ENCODE peak calls at places on chromosomes 11 and 22, in eight cellular contexts. Z is iris pigment epithelial cell; U is BE2C; E is H7; H is activated CD4-positive, alpha-beta T cell treated with anti-CD3 and anti-CD28 coated beads, Interleukin-2, amount 50 U/mL, for 4 hours; F is BJ; M is HTR-8/SVneo; O is cerebellar cortex. Y is an unnamed sample.

GRCh38 chr11:554824-555499 is 5.6 kb downstream of the LMNTD2 start:
- DNase-seq in E (peak), H (peak), M (peak), F (no peak), Z (peak), U (peak), O (peak), Y (peak)

GRCh38 chr22:45077286-45077685 is 67.5 kb upstream of the PHF21B start:
- DNase-seq in F (no peak), E (no peak), U (no peak), O (no peak), Z (no peak), H (no peak), M (no peak), Y (no peak)

GRCh38 chr11:125082611-125083311 is 19.7 kb downstream of the SLC37A2 start:
- DNase-seq in Z (peak), M (peak), F (peak), E (peak), U (no peak), H (no peak), O (no peak), Y (no peak)

GRCh38 chr11:32382339-32383049 is 52.8 kb downstream of the WT1 start:
- DNase-seq in O (no peak), Z (no peak), U (no peak), F (no peak), M (no peak), E (no peak), H (no peak), Y (no peak)

GRCh38 chr11:35919244-35919643 is 24.6 kb upstream of the LDLRAD3 start:
- DNase-seq in O (peak), M (no peak), Z (peak), H (no peak), E (no peak), F (no peak), U (no peak), Y (no peak)

GRCh38 chr11:44774131-44774530 is 47.4 kb downstream of the TSPAN18 start:
- DNase-seq in F (no peak), M (no peak), H (no peak), E (peak), O (peak), U (peak), Z (no peak), Y (no peak)

GRCh38 chr11:19076744-19077589 is 16.4 kb upstream of the MRGPRX2 start:
- DNase-seq in O (peak), H (peak), M (peak), Z (peak), E (peak), F (no peak), U (peak), Y (peak)

GRCh38 chr11:128610765-128611617 is 23.6 kb upstream of the ETS1 start:
- DNase-seq in M (no peak), E (no peak), U (no peak), H (peak), Z (no peak), O (no peak), F (no peak), Y (no peak)

GRCh38 chr22:19875061-19875530 is 20.4 kb upstream of the GNB1L start:
- DNase-seq in M (no peak), U (no peak), E (no peak), O (no peak), Z (no peak), F (no peak), H (no peak), Y (no peak)

GRCh38 chr11:75896843-75897419 is 81.9 kb downstream of the UVRAG start:
- DNase-seq in F (no peak), O (peak), U (no peak), H (no peak), M (peak), Z (peak), E (peak), Y (no peak)

GRCh38 chr11:131042711-131043110 is 126.4 kb upstream of the SNX19 start:
- DNase-seq in Z (no peak), E (no peak), U (no peak), M (no peak), O (no peak), H (no peak), F (no peak), Y (no peak)

GRCh38 chr11:65479184-65480145 is 19.4 kb upstream of the MALAT1 start:
- DNase-seq in Z (peak), E (peak), F (peak), M (no peak), U (peak), H (no peak), O (peak), Y (no peak)

GRCh38 chr11:131687291-131688055 is 317.1 kb downstream of the NTM start:
- DNase-seq in M (no peak), O (no peak), E (peak), Z (no peak), H (no peak), U (no peak), F (no peak), Y (no peak)

GRCh38 chr11:60363542-60364525 is 14.5 kb upstream of the MS4A7 start:
- DNase-seq in E (peak), U (peak), F (peak), Z (peak), O (peak), M (peak), H (peak), Y (peak)

GRCh38 chr11:103806130-103806900 is 230.1 kb upstream of the DDI1 start:
- DNase-seq in H (no peak), U (no peak), F (peak), E (no peak), M (no peak), O (peak), Z (peak), Y (no peak)

GRCh38 chr11:1074244-1075221 is at the start of gene MUC2:
- DNase-seq in E (peak), H (no peak), O (no peak), Z (no peak), M (peak), F (no peak), U (no peak), Y (no peak)

GRCh38 chr22:43731986-43732385 is 80.1 kb downstream of the EFCAB6 start:
- DNase-seq in F (no peak), M (no peak), E (no peak), U (no peak), Z (no peak), H (no peak), O (no peak), Y (no peak)

GRCh38 chr11:32729976-32730375 is 64.5 kb downstream of the CCDC73 start:
- DNase-seq in F (no peak), H (no peak), Z (no peak), M (no peak), E (no peak), O (no peak), U (no peak), Y (no peak)

GRCh38 chr22:29700206-29700948 is 19.4 kb upstream of the CABP7 start:
- DNase-seq in F (no peak), U (no peak), M (no peak), E (peak), Z (no peak), O (no peak), H (no peak), Y (no peak)

GRCh38 chr22:37599161-37599560 is 9.5 kb upstream of the GGA1 start:
- DNase-seq in E (no peak), H (no peak), M (no peak), O (no peak), F (no peak), Z (no peak), U (no peak), Y (no peak)

GRCh38 chr11:82855616-82856015 is 44.6 kb downstream of the PRCP start:
- DNase-seq in Z (no peak), U (no peak), H (no peak), O (no peak), M (no peak), E (no peak), F (peak), Y (no peak)

GRCh38 chr11:134654161-134654915 is 242.3 kb upstream of the B3GAT1 start:
- DNase-seq in M (no peak), Z (no peak), F (no peak), U (no peak), E (no peak), H (no peak), O (no peak), Y (no peak)

GRCh38 chr11:38791346-38791961 is 2193.4 kb upstream of the RAG2 start:
- DNase-seq in H (no peak), E (peak), U (peak), F (peak), O (peak), Z (peak), M (peak), Y (no peak)

GRCh38 chr22:48889887-48890692 is 937.6 kb downstream of the BRD1 start:
- DNase-seq in F (no peak), E (peak), H (no peak), U (no peak), M (no peak), O (no peak), Z (no peak), Y (no peak)

GRCh38 chr11:27173545-27173944 is 132.9 kb downstream of the BBOX1 start:
- DNase-seq in Z (no peak), M (no peak), O (no peak), U (no peak), F (no peak), H (no peak), E (no peak), Y (no peak)